ENCODE peak calls at places on chromosomes 2 and 18, in five cellular contexts. One of them, this sample, is unnamed.

GRCh38 chr18:8890957-8891464 is 185.7 kb downstream of the MTCL1 start:
- DNase-seq in IMR-90: peak
- DNase-seq in mesenchymal stem cell: peak
- DNase-seq in neuronal stem cell: peak
- DNase-seq in mesendoderm: peak
- DNase-seq in this sample: peak

GRCh38 chr18:74524097-74524496 is 10.2 kb upstream of the CNDP1 start:
- DNase-seq in IMR-90: peak
- DNase-seq in mesenchymal stem cell: peak
- DNase-seq in neuronal stem cell: no peak
- DNase-seq in mesendoderm: no peak
- DNase-seq in this sample: peak

GRCh38 chr2:37802106-37802791 is 122.8 kb upstream of the RMDN2 start:
- DNase-seq in IMR-90: peak
- DNase-seq in mesenchymal stem cell: no peak
- DNase-seq in neuronal stem cell: no peak
- DNase-seq in mesendoderm: no peak
- DNase-seq in this sample: no peak

GRCh38 chr2:137221797-137222492 is 456.6 kb downstream of the THSD7B start:
- DNase-seq in IMR-90: no peak
- DNase-seq in mesenchymal stem cell: no peak
- DNase-seq in neuronal stem cell: no peak
- DNase-seq in mesendoderm: no peak
- DNase-seq in this sample: no peak

GRCh38 chr2:203949228-203949627 is 12.7 kb downstream of the ICOS start:
- DNase-seq in IMR-90: peak
- DNase-seq in mesenchymal stem cell: peak
- DNase-seq in neuronal stem cell: no peak
- DNase-seq in mesendoderm: no peak
- DNase-seq in this sample: no peak

GRCh38 chr2:4278392-4278791 is 575.0 kb downstream of the DCDC2C start:
- DNase-seq in IMR-90: no peak
- DNase-seq in mesenchymal stem cell: no peak
- DNase-seq in neuronal stem cell: no peak
- DNase-seq in mesendoderm: no peak
- DNase-seq in this sample: no peak

GRCh38 chr2:99471635-99472326 is 18.0 kb downstream of the REV1 start:
- DNase-seq in IMR-90: no peak
- DNase-seq in mesenchymal stem cell: no peak
- DNase-seq in neuronal stem cell: no peak
- DNase-seq in mesendoderm: no peak
- DNase-seq in this sample: no peak

GRCh38 chr18:38033282-38033681 is 467.7 kb upstream of the CELF4 start:
- DNase-seq in IMR-90: no peak
- DNase-seq in mesenchymal stem cell: no peak
- DNase-seq in neuronal stem cell: no peak
- DNase-seq in mesendoderm: no peak
- DNase-seq in this sample: no peak

GRCh38 chr2:121189011-121189410 is 96.0 kb downstream of the TFCP2L1 start:
- DNase-seq in IMR-90: no peak
- DNase-seq in mesenchymal stem cell: no peak
- DNase-seq in neuronal stem cell: no peak
- DNase-seq in mesendoderm: no peak
- DNase-seq in this sample: no peak

GRCh38 chr2:223943135-223943534 is 2.0 kb downstream of the WDFY1 start:
- DNase-seq in IMR-90: no peak
- DNase-seq in mesenchymal stem cell: no peak
- DNase-seq in neuronal stem cell: no peak
- DNase-seq in mesendoderm: no peak
- DNase-seq in this sample: no peak

GRCh38 chr2:159441182-159441581 is 154.7 kb upstream of the WDSUB1 start:
- DNase-seq in IMR-90: no peak
- DNase-seq in mesenchymal stem cell: no peak
- DNase-seq in neuronal stem cell: no peak
- DNase-seq in mesendoderm: no peak
- DNase-seq in this sample: no peak

GRCh38 chr2:210480764-210481163 is 4.2 kb upstream of the LANCL1 start:
- DNase-seq in IMR-90: no peak
- DNase-seq in mesenchymal stem cell: no peak
- DNase-seq in neuronal stem cell: no peak
- DNase-seq in mesendoderm: no peak
- DNase-seq in this sample: no peak

GRCh38 chr18:32301976-32302743 is 112.3 kb downstream of the MEP1B start:
- DNase-seq in IMR-90: peak
- DNase-seq in mesenchymal stem cell: peak
- DNase-seq in neuronal stem cell: no peak
- DNase-seq in mesendoderm: no peak
- DNase-seq in this sample: no peak

GRCh38 chr2:26647981-26648380 is 6.8 kb upstream of the CIB4 start:
- DNase-seq in IMR-90: no peak
- DNase-seq in mesenchymal stem cell: no peak
- DNase-seq in neuronal stem cell: no peak
- DNase-seq in mesendoderm: no peak
- DNase-seq in this sample: no peak

GRCh38 chr2:150911766-150912280 is 349.8 kb downstream of the RBM43 start:
- DNase-seq in IMR-90: peak
- DNase-seq in mesenchymal stem cell: peak
- DNase-seq in neuronal stem cell: no peak
- DNase-seq in mesendoderm: peak
- DNase-seq in this sample: peak

GRCh38 chr2:177239934-177240600 is 24.5 kb downstream of the NFE2L2 start:
- DNase-seq in IMR-90: peak
- DNase-seq in mesenchymal stem cell: peak
- DNase-seq in neuronal stem cell: no peak
- DNase-seq in mesendoderm: no peak
- DNase-seq in this sample: no peak

GRCh38 chr18:40832362-40832761 is 1122.7 kb upstream of the PIK3C3 start:
- DNase-seq in IMR-90: no peak
- DNase-seq in mesenchymal stem cell: peak
- DNase-seq in neuronal stem cell: no peak
- DNase-seq in mesendoderm: no peak
- DNase-seq in this sample: no peak

GRCh38 chr2:25740810-25741381 is 67.5 kb upstream of the DTNB start:
- DNase-seq in IMR-90: no peak
- DNase-seq in mesenchymal stem cell: no peak
- DNase-seq in neuronal stem cell: peak
- DNase-seq in mesendoderm: peak
- DNase-seq in this sample: no peak

GRCh38 chr2:16246281-16246850 is 306.0 kb downstream of the MYCN start:
- DNase-seq in IMR-90: no peak
- DNase-seq in mesenchymal stem cell: no peak
- DNase-seq in neuronal stem cell: no peak
- DNase-seq in mesendoderm: no peak
- DNase-seq in this sample: no peak

GRCh38 chr2:60519259-60519863 is 34.1 kb downstream of the BCL11A start:
- DNase-seq in IMR-90: peak
- DNase-seq in mesenchymal stem cell: peak
- DNase-seq in neuronal stem cell: no peak
- DNase-seq in mesendoderm: no peak
- DNase-seq in this sample: no peak

GRCh38 chr2:60516826-60517225 is 36.6 kb downstream of the BCL11A start:
- DNase-seq in IMR-90: no peak
- DNase-seq in mesenchymal stem cell: no peak
- DNase-seq in neuronal stem cell: no peak
- DNase-seq in mesendoderm: no peak
- DNase-seq in this sample: no peak

GRCh38 chr2:60520477-60520876 is 33.0 kb downstream of the BCL11A start:
- DNase-seq in IMR-90: peak
- DNase-seq in mesenchymal stem cell: no peak
- DNase-seq in neuronal stem cell: no peak
- DNase-seq in mesendoderm: peak
- DNase-seq in this sample: no peak

GRCh38 chr2:60517441-60517840 is 36.0 kb downstream of the BCL11A start:
- DNase-seq in IMR-90: peak
- DNase-seq in mesenchymal stem cell: no peak
- DNase-seq in neuronal stem cell: no peak
- DNase-seq in mesendoderm: no peak
- DNase-seq in this sample: peak

DNA sequence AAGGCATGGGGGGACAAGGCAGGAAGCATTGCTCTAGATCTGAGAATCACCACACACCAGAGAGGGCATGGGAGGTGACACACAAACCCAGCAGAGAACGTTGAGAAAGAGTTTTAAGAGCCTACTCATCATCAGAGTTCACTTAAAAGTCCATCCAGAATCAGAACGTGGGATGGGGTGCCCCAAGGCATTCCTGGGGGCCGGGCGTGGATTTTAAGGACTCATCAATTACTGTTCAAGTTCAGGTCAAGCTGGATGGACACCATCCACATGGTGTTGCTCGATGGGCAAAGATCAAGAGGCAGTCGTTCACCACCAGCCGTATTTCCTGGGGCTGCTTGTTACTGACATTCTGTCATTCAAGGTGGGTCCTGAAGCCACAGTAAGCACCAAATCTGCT is 34.9 kb downstream of the BCL11A start:
- DNase-seq in IMR-90: no peak
- DNase-seq in mesenchymal stem cell: no peak
- DNase-seq in neuronal stem cell: no peak
- DNase-seq in mesendoderm: no peak
- DNase-seq in this sample: no peak
- H3K4ac ChIP-seq in IMR-90: no peak
- H3K4ac ChIP-seq in mesenchymal stem cell: no peak
- H3K4ac ChIP-seq in neuronal stem cell: no peak
- H3K4ac ChIP-seq in mesendoderm: no peak
- H3K4ac ChIP-seq in this sample: no peak

GRCh38 chr18:78151948-78152725 is 827.5 kb upstream of the SALL3 start:
- DNase-seq in IMR-90: no peak
- DNase-seq in mesenchymal stem cell: no peak
- DNase-seq in neuronal stem cell: no peak
- DNase-seq in mesendoderm: no peak
- DNase-seq in this sample: no peak
- H2BK15ac ChIP-seq in IMR-90: no peak
- H2BK15ac ChIP-seq in mesenchymal stem cell: no peak
- H2BK15ac ChIP-seq in neuronal stem cell: no peak
- H2BK15ac ChIP-seq in mesendoderm: no peak
- H2BK15ac ChIP-seq in this sample: no peak

GRCh38 chr2:127635380-127636237 is 10.3 kb upstream of the GPR17 start:
- DNase-seq in IMR-90: no peak
- DNase-seq in mesenchymal stem cell: no peak
- DNase-seq in neuronal stem cell: no peak
- DNase-seq in mesendoderm: no peak
- DNase-seq in this sample: no peak

GRCh38 chr2:127637725-127638252 is 8.2 kb upstream of the GPR17 start:
- DNase-seq in IMR-90: peak
- DNase-seq in mesenchymal stem cell: peak
- DNase-seq in neuronal stem cell: no peak
- DNase-seq in mesendoderm: peak
- DNase-seq in this sample: peak

GRCh38 chr2:127634626-127635379 is 11.2 kb upstream of the GPR17 start:
- DNase-seq in IMR-90: no peak
- DNase-seq in mesenchymal stem cell: no peak
- DNase-seq in neuronal stem cell: no peak
- DNase-seq in mesendoderm: no peak
- DNase-seq in this sample: no peak

GRCh38 chr2:127637236-127637630 is 8.7 kb upstream of the GPR17 start:
- DNase-seq in IMR-90: no peak
- DNase-seq in mesenchymal stem cell: no peak
- DNase-seq in neuronal stem cell: no peak
- DNase-seq in mesendoderm: no peak
- DNase-seq in this sample: no peak

DNA sequence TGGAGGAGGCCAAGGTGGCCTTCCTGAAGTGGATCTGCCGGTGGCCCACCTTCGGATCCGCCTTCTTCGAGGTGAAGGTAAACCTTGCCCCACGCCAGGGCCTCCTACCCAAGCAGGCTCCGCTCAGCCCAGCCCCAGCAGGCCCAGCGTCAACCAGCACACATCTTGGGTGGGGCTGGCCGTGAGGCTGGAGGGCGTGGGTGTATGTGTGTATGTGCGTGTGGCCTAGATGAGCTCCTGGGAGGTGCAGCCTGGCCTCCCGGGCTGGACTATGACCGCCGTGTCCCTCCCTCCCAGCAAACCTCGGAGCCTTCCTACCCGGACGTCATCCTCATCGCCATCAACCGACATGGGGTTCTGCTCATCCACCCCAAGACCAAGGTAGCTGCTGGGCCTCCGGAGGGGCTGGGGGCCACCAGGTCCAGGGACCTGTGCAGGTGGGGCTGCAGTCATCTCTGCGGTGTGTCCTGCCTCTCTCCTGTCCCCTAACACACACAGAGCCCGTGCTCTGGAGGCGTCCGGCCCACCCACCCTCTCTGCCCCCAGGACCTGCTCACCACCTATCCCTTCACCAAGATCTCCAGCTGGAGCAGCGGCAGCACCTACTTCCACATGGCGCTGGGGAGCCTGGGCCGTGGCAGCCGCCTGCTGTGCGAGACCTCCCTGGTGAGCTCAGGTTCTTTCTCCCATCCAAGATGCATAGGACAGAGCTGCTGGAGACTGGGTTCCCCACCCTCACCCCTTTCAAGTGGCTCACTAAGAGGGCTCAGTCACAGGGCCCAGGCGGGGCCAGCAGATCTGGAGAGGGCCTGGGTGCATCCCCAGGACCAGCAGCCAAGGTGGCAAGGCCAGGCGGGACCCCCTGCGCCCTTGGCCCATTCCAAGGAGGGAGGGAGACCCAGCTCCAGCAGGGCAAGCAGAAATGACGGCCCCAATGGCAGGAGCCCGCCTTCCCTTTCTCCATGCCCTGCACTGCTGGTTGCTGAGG is 9.4 kb upstream of the GPR17 start:
- DNase-seq in IMR-90: no peak
- DNase-seq in mesenchymal stem cell: no peak
- DNase-seq in neuronal stem cell: no peak
- DNase-seq in mesendoderm: no peak
- DNase-seq in this sample: no peak
- H3K4ac ChIP-seq in IMR-90: peak
- H3K4ac ChIP-seq in mesenchymal stem cell: no peak
- H3K4ac ChIP-seq in neuronal stem cell: peak
- H3K4ac ChIP-seq in mesendoderm: peak
- H3K4ac ChIP-seq in this sample: no peak

GRCh38 chr18:35810505-35810904 is 162.0 kb upstream of the RMP24 start:
- DNase-seq in IMR-90: no peak
- DNase-seq in mesenchymal stem cell: no peak
- DNase-seq in neuronal stem cell: no peak
- DNase-seq in mesendoderm: no peak
- DNase-seq in this sample: no peak

GRCh38 chr18:35807942-35808341 is 164.5 kb upstream of the RMP24 start:
- DNase-seq in IMR-90: no peak
- DNase-seq in mesenchymal stem cell: no peak
- DNase-seq in neuronal stem cell: no peak
- DNase-seq in mesendoderm: no peak
- DNase-seq in this sample: no peak

GRCh38 chr18:35811896-35812295 is 160.6 kb upstream of the RMP24 start:
- DNase-seq in IMR-90: no peak
- DNase-seq in mesenchymal stem cell: no peak
- DNase-seq in neuronal stem cell: no peak
- DNase-seq in mesendoderm: no peak
- DNase-seq in this sample: no peak

GRCh38 chr18:35804377-35804776 is 168.1 kb upstream of the RMP24 start:
- DNase-seq in IMR-90: no peak
- DNase-seq in mesenchymal stem cell: no peak
- DNase-seq in neuronal stem cell: no peak
- DNase-seq in mesendoderm: no peak
- DNase-seq in this sample: no peak

DNA sequence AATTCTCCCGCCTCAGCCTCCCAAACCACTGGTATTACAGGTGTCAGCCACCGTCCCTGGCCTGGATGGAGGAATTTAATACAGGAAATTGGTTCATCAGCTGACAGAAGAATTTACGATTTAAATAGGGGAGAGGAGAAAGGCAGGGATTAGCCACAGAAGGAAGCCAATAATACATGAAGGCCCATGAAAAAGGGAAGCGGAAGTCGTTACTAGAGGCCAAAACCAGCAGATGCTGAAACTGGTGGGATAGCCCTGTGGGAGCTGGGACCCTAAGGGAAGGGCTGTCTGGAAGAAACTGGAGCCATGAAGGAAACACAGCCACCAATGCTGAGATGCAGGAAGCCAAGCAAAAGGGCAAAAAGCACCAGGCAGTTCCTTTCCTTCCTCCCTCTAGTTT is 163.7 kb upstream of the RMP24 start:
- DNase-seq in IMR-90: no peak
- DNase-seq in mesenchymal stem cell: no peak
- DNase-seq in neuronal stem cell: no peak
- DNase-seq in mesendoderm: no peak
- DNase-seq in this sample: no peak
- H2BK15ac ChIP-seq in IMR-90: no peak
- H2BK15ac ChIP-seq in mesenchymal stem cell: no peak
- H2BK15ac ChIP-seq in neuronal stem cell: no peak
- H2BK15ac ChIP-seq in mesendoderm: no peak
- H2BK15ac ChIP-seq in this sample: no peak